ENCODE peak calls at places on chromosomes 4 and X, in six cellular contexts. W, Q, I, Z, A and E are unnamed samples.

GRCh38 chr4:141702472-141703182 is 66.2 kb downstream of the IL15 start:
- DNase-seq in W (no peak), Q (no peak), I (no peak), Z (no peak), A (no peak), E (no peak)

GRCh38 chr4:79397951-79398350 is 10.1 kb downstream of the GK2 start:
- DNase-seq in W (no peak), Q (no peak), I (no peak), Z (no peak), A (no peak), E (no peak)

GRCh38 chr4:86461849-86462248 is 102.0 kb upstream of the MAPK10 start:
- DNase-seq in W (no peak), Q (no peak), I (no peak), Z (no peak), A (no peak), E (no peak)

GRCh38 chr4:6562931-6563901 is 11.8 kb upstream of the MAN2B2 start:
- DNase-seq in W (no peak), Q (peak), I (no peak), Z (no peak), A (no peak), E (no peak)

GRCh38 chr4:182338059-182338458 is 94.9 kb downstream of the TENM3 start:
- DNase-seq in W (no peak), Q (no peak), I (no peak), Z (no peak), A (no peak), E (no peak)

GRCh38 chr4:105140684-105141490 is 5.8 kb upstream of the TET2 start:
- DNase-seq in W (peak), Q (no peak), I (no peak), Z (no peak), A (no peak), E (peak)

GRCh38 chr4:100736651-100737450 is 219.0 kb upstream of the EMCN start:
- DNase-seq in W (no peak), Q (no peak), I (no peak), Z (no peak), A (no peak), E (no peak)

GRCh38 chr4:151103758-151104157 is 4.3 kb downstream of the RPS3A start:
- DNase-seq in W (no peak), Q (no peak), I (no peak), Z (no peak), A (no peak), E (no peak)

GRCh38 chr4:182847543-182847942 is 69.6 kb downstream of the DCTD start:
- DNase-seq in W (no peak), Q (no peak), I (no peak), Z (no peak), A (no peak), E (no peak)

GRCh38 chr4:168782439-168782838 is 227.6 kb downstream of the CBR4 start:
- DNase-seq in W (no peak), Q (no peak), I (no peak), Z (no peak), A (no peak), E (no peak)

GRCh38 chrX:32774966-32775365 is 436.4 kb downstream of the DMD start:
- DNase-seq in W (no peak), Q (no peak), I (no peak), Z (no peak), A (no peak), E (no peak)

GRCh38 chrX:40148439-40149285 is 50.9 kb upstream of the BCOR start:
- DNase-seq in W (no peak), Q (peak), I (peak), Z (no peak), A (no peak), E (no peak)

GRCh38 chr4:69984030-69984443 is 11.7 kb upstream of the STATH start:
- DNase-seq in W (no peak), Q (no peak), I (peak), Z (no peak), A (no peak), E (no peak)

GRCh38 chr4:110514889-110515479 is 39.0 kb downstream of the ENPEP start:
- DNase-seq in W (no peak), Q (peak), I (no peak), Z (no peak), A (no peak), E (no peak)

GRCh38 chrX:140733766-140734342 is 24.3 kb downstream of the LINC00632 start:
- DNase-seq in W (no peak), Q (peak), I (no peak), Z (no peak), A (no peak), E (peak)

GRCh38 chrX:123424546-123424945 is 240.5 kb downstream of the GRIA3 start:
- DNase-seq in W (no peak), Q (peak), I (no peak), Z (no peak), A (no peak), E (no peak)

GRCh38 chr4:147737623-147738022 is 5.7 kb downstream of the ARHGAP10 start:
- DNase-seq in W (no peak), Q (no peak), I (no peak), Z (no peak), A (no peak), E (no peak)

GRCh38 chr4:6010789-6011188 is 7.4 kb downstream of the C4orf50 start:
- DNase-seq in W (no peak), Q (no peak), I (no peak), Z (no peak), A (no peak), E (no peak)

GRCh38 chrX:103197721-103198306 is 17.1 kb upstream of the BEX4 start:
- DNase-seq in W (no peak), Q (no peak), I (no peak), Z (no peak), A (no peak), E (no peak)

GRCh38 chr4:182286936-182287335 is 43.7 kb downstream of the TENM3 start:
- DNase-seq in W (no peak), Q (no peak), I (no peak), Z (no peak), A (no peak), E (no peak)

GRCh38 chr4:26873391-26874026 is 12.9 kb downstream of the STIM2 start:
- DNase-seq in W (no peak), Q (no peak), I (no peak), Z (no peak), A (peak), E (peak)

GRCh38 chr4:37561803-37562207 is 124.4 kb downstream of the RELL1 start:
- DNase-seq in W (no peak), Q (no peak), I (no peak), Z (no peak), A (no peak), E (no peak)

GRCh38 chr4:105966046-105966445 is 70.8 kb downstream of the NPNT start:
- DNase-seq in W (no peak), Q (no peak), I (no peak), Z (no peak), A (no peak), E (no peak)

GRCh38 chr4:7158081-7158750 is 34.1 kb upstream of the SORCS2 start:
- DNase-seq in W (no peak), Q (no peak), I (peak), Z (no peak), A (no peak), E (no peak)

GRCh38 chr4:139014391-139015268 is 951 bp upstream of the NOCT start:
- DNase-seq in W (no peak), Q (peak), I (no peak), Z (no peak), A (no peak), E (no peak)

GRCh38 chr4:26248647-26249046 is 72.2 kb upstream of the RBPJ start:
- DNase-seq in W (no peak), Q (no peak), I (peak), Z (no peak), A (no peak), E (no peak)

GRCh38 chr4:128338634-128339355 is 51.2 kb upstream of the PGRMC2 start:
- DNase-seq in W (no peak), Q (no peak), I (no peak), Z (no peak), A (no peak), E (no peak)

GRCh38 chr4:4694296-4694772 is 152.5 kb upstream of the STX18 start:
- DNase-seq in W (no peak), Q (no peak), I (peak), Z (no peak), A (no peak), E (no peak)